ENCODE peak calls at places on chromosome 18, in ten cellular contexts. B is hepatocyte, U is endodermal cell, K is fibroblast of lung, G is omental fat pad, T is HFF-Myc, A is tibial artery, J is WERI-Rb-1, S is breast epithelium, E is neural progenitor cell. X is an unnamed sample.

GRCh38 chr18:6376433-6377229 is 38.1 kb downstream of the L3MBTL4 start:
- DNase-seq in G (no peak), K (no peak), E (no peak), T (no peak), A (no peak), J (no peak), S (no peak), U (no peak), B (no peak), X (no peak)

GRCh38 chr18:5015213-5015612 is 181.8 kb downstream of the AKAIN1 start:
- DNase-seq in E (no peak), B (no peak), A (no peak), S (no peak), G (no peak), U (no peak), T (no peak), J (no peak), K (no peak), X (no peak)

GRCh38 chr18:59634096-59634495 is 63.1 kb downstream of the CCBE1 start:
- DNase-seq in G (no peak), U (no peak), S (no peak), J (no peak), T (no peak), B (no peak), A (no peak), E (peak), K (peak), X (no peak)

GRCh38 chr18:39455300-39455699 is 1889.7 kb upstream of the CELF4 start:
- DNase-seq in G (no peak), A (no peak), S (no peak), B (peak), J (no peak), E (no peak), U (no peak), T (no peak), K (peak), X (no peak)

GRCh38 chr18:9507565-9508088 is 32.3 kb downstream of the RALBP1 start:
- DNase-seq in U (no peak), A (no peak), G (no peak), K (no peak), J (no peak), E (no peak), B (no peak), T (no peak), S (no peak), X (no peak)

GRCh38 chr18:62715829-62716678 is 713 bp downstream of the PHLPP1 start:
- DNase-seq in J (peak), G (no peak), U (peak), B (peak), A (peak), S (peak), K (peak), T (no peak), E (peak), X (peak)

GRCh38 chr18:23155537-23155936 is 20.3 kb downstream of the CABLES1 start:
- DNase-seq in B (no peak), A (no peak), J (no peak), S (no peak), T (no peak), U (peak), G (no peak), K (no peak), E (no peak), X (no peak)

GRCh38 chr18:43392168-43392567 is 114.9 kb upstream of the SYT4 start:
- DNase-seq in K (no peak), J (no peak), E (no peak), G (no peak), U (no peak), S (no peak), B (no peak), A (no peak), T (no peak), X (no peak)

GRCh38 chr18:58668897-58669296 is 2.4 kb upstream of the MALT1 start:
- DNase-seq in S (no peak), U (no peak), E (no peak), B (no peak), G (no peak), K (peak), J (no peak), T (peak), A (no peak), X (no peak)

GRCh38 chr18:2706903-2707302 is 51.4 kb downstream of the SMCHD1 start:
- DNase-seq in G (no peak), J (no peak), K (no peak), T (no peak), A (no peak), E (peak), U (peak), B (no peak), S (no peak), X (no peak)

GRCh38 chr18:37484893-37485834 is 80.4 kb downstream of the CELF4 start:
- DNase-seq in A (no peak), B (peak), G (no peak), J (no peak), E (peak), S (no peak), T (no peak), U (peak), K (peak), X (no peak)

GRCh38 chr18:402129-402528 is 98.4 kb downstream of the COLEC12 start:
- DNase-seq in T (no peak), K (no peak), G (no peak), B (no peak), J (no peak), E (no peak), U (no peak), A (no peak), S (no peak), X (no peak)

GRCh38 chr18:58378411-58378820 is 250.5 kb downstream of the ALPK2 start:
- DNase-seq in J (no peak), E (no peak), S (no peak), B (no peak), A (no peak), K (no peak), T (no peak), U (no peak), G (no peak), X (no peak)

DNA sequence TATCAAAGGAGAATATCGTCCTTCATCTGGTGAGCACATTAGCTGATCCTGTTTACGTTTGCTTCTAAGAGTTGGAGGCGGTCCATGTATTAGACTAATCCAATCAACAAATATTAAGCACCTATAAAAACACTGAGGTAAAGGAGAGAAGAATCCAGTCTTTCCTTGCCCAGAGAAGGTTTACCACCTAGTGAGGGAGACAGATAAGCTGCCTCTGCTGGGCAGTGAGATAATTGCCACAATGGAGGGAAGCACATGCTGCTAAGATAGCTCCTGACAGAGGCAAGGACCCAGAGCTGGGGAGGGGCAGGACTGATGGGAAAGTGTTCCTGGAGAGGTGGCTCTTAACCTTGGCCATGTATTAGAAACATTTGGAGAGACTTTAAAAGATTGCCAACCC is 36.7 kb upstream of the ST8SIA5 start:
- DNase-seq in J (peak), K (no peak), G (no peak), A (no peak), S (no peak), E (no peak), U (peak), T (no peak), B (no peak), X (no peak)
- TF ChIP-seq CTCF in J (peak), K (no peak), G (no peak), A (no peak), S (no peak), E (peak), U (peak), T (no peak), B (no peak), X (no peak)

GRCh38 chr18:76658627-76659026 is 163.6 kb upstream of the ZNF516 start:
- DNase-seq in J (peak), G (no peak), S (no peak), B (no peak), E (peak), A (no peak), K (peak), T (no peak), U (peak), X (no peak)
- TF ChIP-seq CTCF in J (peak), G (no peak), S (no peak), B (peak), E (peak), A (no peak), K (peak), T (peak), U (peak), X (no peak)

DNA sequence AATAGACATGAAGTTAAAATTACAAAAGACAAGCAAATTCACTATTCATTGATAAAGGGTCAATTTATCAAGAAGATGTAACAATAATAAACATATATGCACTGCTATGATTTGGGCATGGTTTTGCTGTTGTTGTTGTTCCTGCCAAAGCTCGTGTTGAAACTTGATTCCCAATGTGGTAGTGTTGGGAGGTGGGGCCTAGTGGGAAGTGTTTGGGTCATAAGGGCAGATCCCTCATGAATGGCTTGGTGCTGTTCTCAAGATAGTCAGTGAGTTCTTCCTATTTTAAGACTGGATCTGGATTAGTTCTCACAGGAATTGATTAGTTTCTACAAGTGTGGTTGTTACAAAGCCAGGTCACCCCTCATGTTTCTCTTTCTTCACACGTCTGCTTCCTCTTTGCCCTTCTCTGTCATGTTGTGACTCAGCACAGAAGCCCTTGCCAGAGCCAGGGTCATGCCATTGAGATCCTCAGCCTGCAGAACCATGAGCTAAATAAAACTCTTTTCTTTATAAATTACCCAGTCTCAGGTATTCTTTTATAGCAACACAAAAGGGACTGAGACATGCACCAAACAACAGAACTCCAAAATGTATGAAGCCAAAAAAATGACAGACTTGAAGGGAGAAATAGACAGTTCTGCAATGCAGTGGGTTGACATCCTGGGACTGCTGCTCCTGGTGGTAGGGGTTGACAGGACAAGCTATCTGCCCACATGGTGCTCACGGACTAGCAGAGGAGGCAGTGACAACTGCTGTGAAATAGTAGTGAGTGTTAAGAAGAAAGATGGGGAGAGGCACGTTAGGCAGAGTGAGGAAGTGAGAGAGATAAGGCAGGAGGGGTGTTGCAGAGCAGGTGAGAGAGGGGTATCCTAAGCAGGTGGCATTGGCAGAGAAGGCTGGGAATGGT is 18.6 kb upstream of the SKA1 start:
- DNase-seq in S (no peak), B (no peak), E (no peak), T (no peak), G (no peak), K (no peak), U (peak), A (no peak), J (no peak), X (no peak)
- TF ChIP-seq CTCF in S (no peak), B (no peak), E (no peak), T (peak), G (no peak), K (peak), U (peak), A (no peak), J (peak), X (no peak)

GRCh38 chr18:76273036-76273545 is 222.0 kb downstream of the ZNF516 start:
- DNase-seq in K (no peak), E (no peak), S (no peak), U (no peak), J (no peak), B (no peak), A (no peak), T (no peak), G (no peak), X (no peak)

GRCh38 chr18:76273956-76274355 is 221.1 kb downstream of the ZNF516 start:
- DNase-seq in U (no peak), T (no peak), E (no peak), S (no peak), A (no peak), B (no peak), J (no peak), G (no peak), K (no peak), X (no peak)

GRCh38 chr18:76275913-76276312 is 219.1 kb downstream of the ZNF516 start:
- DNase-seq in E (no peak), K (no peak), A (no peak), G (no peak), B (no peak), U (no peak), J (no peak), S (no peak), T (no peak), X (no peak)

DNA sequence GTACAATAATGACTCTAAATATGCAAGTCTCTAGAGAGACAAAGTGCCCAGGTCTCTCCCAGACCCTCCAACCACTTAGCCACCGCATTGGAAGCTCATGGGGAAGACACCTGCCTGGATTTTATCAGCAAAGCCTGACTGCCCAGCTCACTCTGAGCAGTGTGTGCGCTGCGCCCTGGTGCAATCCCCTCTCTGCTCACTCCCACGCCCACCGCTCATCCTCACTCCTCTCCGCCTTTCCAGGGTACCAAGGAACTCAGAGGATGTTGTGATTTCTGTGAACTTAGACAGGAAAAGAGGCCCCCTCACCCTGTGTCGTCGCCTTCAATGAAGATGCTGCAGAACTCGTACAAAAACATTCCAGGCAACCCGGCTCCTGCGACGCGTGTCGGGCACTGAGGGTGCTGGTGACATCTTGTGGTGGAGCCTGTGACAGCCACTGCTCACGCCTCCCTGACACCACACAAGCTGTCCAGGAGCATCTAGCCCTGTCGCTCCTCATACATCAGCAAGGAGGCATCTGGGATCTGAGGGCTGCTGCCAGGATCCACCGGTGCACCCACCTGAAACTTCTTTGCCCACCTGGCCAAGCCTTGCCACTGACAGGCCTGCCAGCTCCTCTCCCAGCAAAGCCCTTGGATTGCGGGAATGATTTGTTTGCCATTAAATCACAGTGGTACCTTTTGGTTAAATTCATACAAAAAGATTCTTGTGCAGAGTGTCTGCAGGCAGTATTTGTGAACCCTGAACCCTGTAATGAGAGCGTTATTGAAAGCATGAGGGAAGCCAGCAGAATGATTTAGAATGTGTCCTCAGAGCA is 220.4 kb downstream of the ZNF516 start:
- DNase-seq in S (no peak), T (no peak), E (peak), U (peak), K (no peak), J (peak), A (no peak), B (peak), G (no peak), X (no peak)
- TF ChIP-seq CTCF in S (peak), T (peak), E (peak), U (peak), K (peak), J (peak), A (peak), B (peak), G (no peak), X (no peak)

GRCh38 chr18:75173758-75174157 is 35.2 kb downstream of the PTGR3 start:
- DNase-seq in A (no peak), B (no peak), G (no peak), U (peak), T (no peak), K (no peak), S (no peak), E (no peak), J (no peak), X (no peak)

GRCh38 chr18:75172299-75173124 is 36.4 kb downstream of the PTGR3 start:
- DNase-seq in S (no peak), U (peak), T (no peak), E (no peak), J (no peak), A (no peak), G (no peak), B (no peak), K (no peak), X (no peak)

GRCh38 chr18:75170022-75170789 is 38.7 kb downstream of the PTGR3 start:
- DNase-seq in K (no peak), T (no peak), B (no peak), A (no peak), E (no peak), J (no peak), G (no peak), S (no peak), U (peak), X (no peak)

GRCh38 chr18:75170916-75171315 is 38.0 kb downstream of the PTGR3 start:
- DNase-seq in U (peak), B (no peak), E (no peak), K (no peak), T (no peak), J (no peak), S (no peak), G (no peak), A (no peak), X (no peak)

DNA sequence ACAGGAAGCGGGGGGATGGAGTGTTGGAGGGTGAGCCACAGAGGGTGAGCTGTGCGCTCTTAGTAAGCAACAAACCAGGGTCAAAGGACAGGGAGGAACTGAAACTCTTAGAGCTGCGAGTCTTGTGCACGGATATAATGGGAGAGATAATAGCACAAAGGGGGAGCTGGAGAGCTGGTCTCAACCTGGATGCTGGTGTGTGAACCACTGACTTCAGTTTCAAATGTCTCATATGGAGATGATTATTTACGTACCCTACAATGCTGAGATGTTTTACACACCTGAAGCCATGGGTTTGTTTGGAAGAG is 35.9 kb downstream of the PTGR3 start:
- DNase-seq in U (peak), J (no peak), G (no peak), T (no peak), E (peak), K (no peak), B (peak), S (no peak), A (no peak), X (no peak)
- TF ChIP-seq CTCF in U (peak), J (peak), G (no peak), T (no peak), E (peak), K (peak), B (peak), S (no peak), A (no peak), X (no peak)

DNA sequence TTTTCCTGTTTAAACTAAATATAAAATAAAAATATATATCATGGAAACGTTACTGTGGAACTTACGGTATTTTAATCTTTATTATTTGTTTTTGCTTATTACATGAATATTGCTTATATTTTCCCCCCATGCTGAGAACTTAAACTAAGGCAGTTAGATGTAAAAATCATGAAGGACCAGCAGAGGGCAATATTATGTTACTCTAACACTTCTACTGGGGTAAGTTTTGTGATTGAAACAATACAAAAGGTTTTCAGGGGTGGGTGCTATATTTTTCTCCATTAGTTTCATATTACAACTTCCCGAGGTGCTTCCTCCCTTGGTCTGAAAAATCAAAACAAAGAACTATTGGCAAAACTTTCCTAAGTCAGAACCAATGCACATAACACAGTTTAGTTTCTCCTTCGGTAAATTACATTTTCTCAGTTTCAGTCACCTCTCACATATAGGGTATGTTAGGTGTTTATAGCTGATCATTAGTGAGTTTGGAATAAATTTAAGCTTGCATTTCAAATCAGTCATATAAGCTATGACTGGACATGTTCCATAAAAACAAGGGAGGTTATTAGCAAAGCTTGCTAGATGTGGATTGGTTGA is 54.8 kb downstream of the ZNF407 start:
- DNase-seq in T (no peak), G (no peak), K (peak), B (peak), E (peak), J (no peak), S (no peak), U (no peak), A (no peak), X (no peak)
- TF ChIP-seq CTCF in T (peak), G (peak), K (peak), B (peak), E (peak), J (peak), S (peak), U (peak), A (peak), X (no peak)

GRCh38 chr18:54223568-54224241 is 764 bp downstream of the MBD2 start:
- DNase-seq in U (peak), A (no peak), G (peak), J (peak), T (peak), B (peak), K (peak), S (peak), E (peak), X (peak)
- TF ChIP-seq CTCF in U (no peak), A (no peak), G (no peak), J (no peak), T (no peak), B (no peak), K (no peak), S (no peak), E (no peak), X (no peak)

X was measured in activated B cell treated with CpG ODN at 0.5 μM for 24 hours.